ENCODE peak calls at places on chromosomes 4 and X, in nine cellular contexts. O is CD8-positive, alpha-beta T cell; C is activated naive CD4-positive, alpha-beta T cell treated with anti-CD3 and anti-CD28 coated beads, Interleukin-2, amount 50 U/mL, for 72 hours; T is stimulated activated CD4-positive, alpha-beta T cell treated with anti-CD3 and anti-CD28 coated beads, Interleukin-1b, Interleukin-23, amount 100 ng/mL, for 4 hours; P is fibroblast of mammary gland; J is choroid plexus epithelial cell; R is neural crest cell; F is astrocyte of the spinal cord; H is HT1080. X is an unnamed sample.

GRCh38 chrX:3425031-3425430 is 78.6 kb upstream of the MXRA5 start:
- DNase-seq in O (no peak), P (no peak), R (no peak), C (no peak), J (no peak), T (no peak), F (no peak), H (no peak), X (no peak)

GRCh38 chrX:118211891-118212816 is 95.5 kb upstream of the KLHL13 start:
- DNase-seq in T (no peak), R (no peak), J (no peak), P (no peak), O (no peak), H (no peak), C (no peak), F (no peak), X (no peak)

GRCh38 chrX:68719181-68719903 is 71.9 kb downstream of the STARD8 start:
- DNase-seq in F (no peak), H (no peak), J (no peak), P (no peak), O (no peak), C (no peak), R (no peak), T (no peak), X (no peak)

GRCh38 chr4:8756816-8757215 is 114.8 kb downstream of the HMX1 start:
- DNase-seq in H (no peak), O (no peak), F (no peak), C (no peak), R (no peak), P (no peak), T (no peak), J (no peak), X (no peak)

GRCh38 chr4:1594871-1595788 is 89.0 kb downstream of the FAM53A start:
- DNase-seq in C (no peak), T (no peak), O (no peak), P (no peak), F (no peak), J (no peak), R (no peak), H (no peak), X (no peak)

GRCh38 chr4:116480486-116480990 is 604.8 kb downstream of the TRAM1L1 start:
- DNase-seq in O (no peak), R (no peak), P (no peak), T (no peak), H (no peak), C (no peak), J (no peak), F (no peak), X (no peak)

GRCh38 chrX:76996641-76997040 is 450.5 kb upstream of the FGF16 start:
- DNase-seq in P (no peak), R (no peak), F (no peak), O (no peak), J (no peak), C (no peak), T (no peak), H (no peak), X (no peak)

GRCh38 chr4:22029803-22030202 is 81.2 kb upstream of the KCNIP4 start:
- DNase-seq in F (no peak), P (no peak), O (no peak), C (no peak), H (no peak), J (no peak), T (no peak), R (no peak), X (no peak)

GRCh38 chr4:40333921-40334352 is 1.2 kb upstream of the CHRNA9 start:
- DNase-seq in T (no peak), P (peak; percentile 85), R (no peak), C (no peak), J (peak; percentile 75), F (peak; percentile 80), O (no peak), H (peak; percentile 87), X (peak; percentile 77)

GRCh38 chr4:119646347-119647071 is 17.9 kb upstream of the PDE5A start:
- DNase-seq in J (no peak), O (no peak), R (no peak), C (no peak), P (peak; percentile 78), H (no peak), F (peak; percentile 83), T (no peak), X (no peak)

GRCh38 chr4:76620723-76621463 is 185.9 kb downstream of the SHROOM3 start:
- DNase-seq in P (no peak), H (no peak), C (no peak), R (no peak), J (no peak), T (no peak), O (no peak), F (no peak), X (no peak)

GRCh38 chr4:158314756-158315487 is 104.6 kb downstream of the TMEM144 start:
- DNase-seq in O (no peak), R (no peak), F (peak; percentile 97), C (no peak), P (peak; percentile 98), J (peak; percentile 98), T (no peak), H (peak; percentile 66), X (peak; percentile 97)

GRCh38 chrX:120660638-120661037 is 30.8 kb upstream of the C1GALT1C1 start:
- DNase-seq in C (no peak), F (no peak), P (no peak), J (no peak), O (no peak), H (no peak), T (no peak), R (no peak), X (no peak)

GRCh38 chr4:147591048-147591577 is 26.1 kb upstream of the TMEM184C start:
- DNase-seq in P (no peak), J (peak; percentile 39), C (no peak), F (no peak), T (no peak), O (no peak), H (no peak), R (no peak), X (peak; percentile 67)

GRCh38 chr4:3307486-3307885 is 14.7 kb downstream of the RGS12 start:
- DNase-seq in H (no peak), O (no peak), P (no peak), F (no peak), T (no peak), J (no peak), C (no peak), R (no peak), X (no peak)

GRCh38 chrX:112820364-112821308 is 20.0 kb downstream of the AMOT start:
- DNase-seq in P (no peak), R (no peak), C (no peak), T (no peak), J (no peak), H (no peak), F (no peak), O (no peak), X (no peak)

GRCh38 chr4:139920552-139920951 is 233.4 kb downstream of the MAML3 start:
- DNase-seq in C (no peak), T (no peak), O (no peak), R (no peak), F (no peak), J (no peak), P (no peak), H (no peak), X (no peak)

GRCh38 chr4:113677333-113677732 is 84.2 kb downstream of the CAMK2D start:
- DNase-seq in R (no peak), J (no peak), P (no peak), H (no peak), T (no peak), C (no peak), O (no peak), F (no peak), X (no peak)

GRCh38 chr4:185721190-185721948 is 90.6 kb downstream of the SORBS2 start:
- DNase-seq in C (no peak), H (no peak), P (peak; percentile 60), T (no peak), J (peak; percentile 82), O (no peak), R (no peak), F (no peak), X (peak; percentile 87)

GRCh38 chr4:2835978-2836377 is 7.7 kb upstream of the ADD1 start:
- DNase-seq in T (no peak), P (no peak), J (no peak), H (no peak), R (no peak), C (no peak), O (no peak), F (no peak), X (no peak)

GRCh38 chrX:134382821-134383220 is 77.1 kb upstream of the HPRT1 start:
- DNase-seq in O (no peak), C (no peak), H (no peak), R (no peak), T (no peak), J (no peak), F (no peak), P (no peak), X (no peak)

GRCh38 chr4:86358176-86358701 is 1.6 kb downstream of the MAPK10 start:
- DNase-seq in H (no peak), O (no peak), T (no peak), R (no peak), J (peak; percentile 65), C (no peak), P (no peak), F (no peak), X (peak; percentile 64)

GRCh38 chr4:169106696-169107229 is 96.7 kb upstream of the CBR4 start:
- DNase-seq in C (no peak), J (no peak), H (no peak), F (no peak), O (no peak), P (no peak), T (no peak), R (no peak), X (no peak)

GRCh38 chr4:165874072-165874798 is 1.2 kb downstream of the TLL1 start:
- DNase-seq in T (no peak), R (peak; percentile 3), F (peak; percentile 16), C (no peak), J (no peak), H (no peak), O (no peak), P (no peak), X (no peak)

X was measured in iris pigment epithelial cell.